ENCODE peak calls at places on chromosome 22, in five cellular contexts. V is hypothalamus, U is uterus, G is HuH-7.5, Q is kidney glomerular epithelial cell. E is an unnamed sample.

GRCh38 chr22:45648320-45649070 is 23.1 kb upstream of the ATXN10 start:
- DNase-seq in V (no peak), U (no peak), G (no peak), Q (no peak), E (no peak)

GRCh38 chr22:36874309-36874696 is 13.5 kb downstream of the NCF4 start:
- DNase-seq in V (no peak), U (no peak), G (no peak), Q (no peak), E (no peak)

GRCh38 chr22:43312608-43313007 is 30.6 kb downstream of the SCUBE1 start:
- DNase-seq in V (no peak), U (no peak), G (no peak), Q (no peak), E (peak; percentile 47)

GRCh38 chr22:37633693-37634504 is 5.6 kb upstream of the SH3BP1 start:
- DNase-seq in V (peak; percentile 64), U (peak; percentile 92), G (no peak), Q (peak; percentile 35), E (peak; percentile 88)

GRCh38 chr22:35597692-35598395 is 19.3 kb downstream of the MB start:
- DNase-seq in V (no peak), U (no peak), G (no peak), Q (no peak), E (peak; percentile 55)

GRCh38 chr22:24053481-24054226 is 42.5 kb downstream of the CABIN1 start:
- DNase-seq in V (no peak), U (no peak), G (no peak), Q (no peak), E (no peak)

GRCh38 chr22:50731811-50732624 is 6.0 kb upstream of the ACR start:
- DNase-seq in V (no peak), U (peak; percentile 27), G (peak; percentile 90), Q (peak; percentile 1), E (peak; percentile 22)

GRCh38 chr22:48984639-48985038 is 843.0 kb downstream of the BRD1 start:
- DNase-seq in V (no peak), U (no peak), G (no peak), Q (no peak), E (no peak)

GRCh38 chr22:35198738-35199137 is 58.6 kb upstream of the HMGXB4 start:
- DNase-seq in V (no peak), U (no peak), G (no peak), Q (no peak), E (no peak)

GRCh38 chr22:24997023-24997422 is 44.5 kb downstream of the KIAA1671 start:
- DNase-seq in V (no peak), U (no peak), G (no peak), Q (no peak), E (no peak)

GRCh38 chr22:41021039-41021654 is 70.0 kb downstream of the RBX1 start:
- DNase-seq in V (no peak), U (peak; percentile 24), G (no peak), Q (no peak), E (peak; percentile 18)

GRCh38 chr22:31451709-31452571 is 37.7 kb downstream of the EIF4ENIF1 start:
- DNase-seq in V (no peak), U (no peak), G (peak; percentile 19), Q (peak; percentile 34), E (no peak)

GRCh38 chr22:49197986-49198704 is 629.5 kb downstream of the BRD1 start:
- DNase-seq in V (no peak), U (no peak), G (no peak), Q (no peak), E (no peak)

GRCh38 chr22:50112151-50113118 is 22.6 kb downstream of the MOV10L1 start:
- DNase-seq in V (no peak), U (no peak), G (no peak), Q (peak; percentile 19), E (no peak)

GRCh38 chr22:29219881-29220670 is 14.4 kb downstream of the EMID1 start:
- DNase-seq in V (no peak), U (no peak), G (peak; percentile 94), Q (no peak), E (no peak)

GRCh38 chr22:16955678-16956210 is 52.3 kb downstream of the GAB4 start:
- DNase-seq in V (no peak), U (no peak), G (no peak), Q (no peak), E (peak; percentile 34)

GRCh38 chr22:38172489-38173155 is 9.0 kb downstream of the PLA2G6 start:
- DNase-seq in V (no peak), U (peak; percentile 43), G (no peak), Q (no peak), E (peak; percentile 73)

GRCh38 chr22:38751422-38752346 is 4.1 kb downstream of the SUN2 start:
- DNase-seq in V (no peak), U (no peak), G (no peak), Q (no peak), E (no peak)

GRCh38 chr22:26389125-26389524 is 39.9 kb upstream of the ASPHD2 start:
- DNase-seq in V (no peak), U (no peak), G (no peak), Q (no peak), E (no peak)

GRCh38 chr22:40855104-40855959 is 1.1 kb downstream of the ST13 start:
- DNase-seq in V (no peak), U (peak; percentile 30), G (no peak), Q (no peak), E (no peak)

GRCh38 chr22:29272624-29273023 is 4.6 kb downstream of the EWSR1 start:
- DNase-seq in V (no peak), U (no peak), G (no peak), Q (no peak), E (no peak)

GRCh38 chr22:29901354-29901753 is 18.4 kb downstream of the MTMR3 start:
- DNase-seq in V (no peak), U (no peak), G (no peak), Q (no peak), E (no peak)

GRCh38 chr22:29470159-29470855 is 9.7 kb upstream of the NEFH start:
- DNase-seq in V (no peak), U (peak; percentile 29), G (peak; percentile 96), Q (peak; percentile 32), E (peak; percentile 70)

GRCh38 chr22:47835726-47836125 is 1073.3 kb downstream of the TBC1D22A start:
- DNase-seq in V (no peak), U (no peak), G (no peak), Q (peak; percentile 88), E (no peak)

GRCh38 chr22:32991353-32992115 is 66.6 kb downstream of the SYN3 start:
- DNase-seq in V (no peak), U (peak; percentile 26), G (no peak), Q (no peak), E (peak; percentile 52)

GRCh38 chr22:45860201-45860600 is 116.8 kb downstream of the WNT7B start:
- DNase-seq in V (no peak), U (no peak), G (no peak), Q (no peak), E (no peak)

GRCh38 chr22:26398741-26399153 is 30.3 kb upstream of the ASPHD2 start:
- DNase-seq in V (peak; percentile 5), U (peak; percentile 22), G (no peak), Q (peak; percentile 20), E (peak; percentile 21)

GRCh38 chr22:36839356-36840073 is 21.3 kb upstream of the NCF4 start:
- DNase-seq in V (no peak), U (no peak), G (no peak), Q (no peak), E (no peak)

GRCh38 chr22:40920526-40920925 is 30.7 kb upstream of the RBX1 start:
- DNase-seq in V (no peak), U (no peak), G (no peak), Q (no peak), E (no peak)

GRCh38 chr22:28440517-28441366 is 238.9 kb downstream of the TTC28 start:
- DNase-seq in V (no peak), U (no peak), G (no peak), Q (peak; percentile 5), E (no peak)

GRCh38 chr22:45984316-45984916 is 7.5 kb upstream of the WNT7B start:
- DNase-seq in V (no peak), U (no peak), G (no peak), Q (no peak), E (no peak)

GRCh38 chr22:37739000-37739399 is 42.2 kb downstream of the TRIOBP start:
- DNase-seq in V (no peak), U (peak; percentile 94), G (no peak), Q (no peak), E (peak; percentile 78)

GRCh38 chr22:42993651-42994275 is 21.2 kb downstream of the PACSIN2 start:
- DNase-seq in V (no peak), U (no peak), G (no peak), Q (no peak), E (no peak)

E was measured in heart right ventricle.